ENCODE peak calls at places on chromosomes 7 and 10, in four cellular contexts. S is H9, W is H1, D is IMR-90. E is an unnamed sample.

GRCh38 chr7:133742709-133743538 is 384.2 kb upstream of the LRGUK start:
- DNase-seq in D (peak; percentile 36), W (no peak), S (no peak), E (peak; percentile 27)

GRCh38 chr10:44380829-44381600 is 3.9 kb downstream of the CXCL12 start:
- DNase-seq in S (no peak), W (no peak), D (no peak), E (no peak)

GRCh38 chr7:97179454-97180104 is 62.1 kb downstream of the SDHAF3 start:
- DNase-seq in D (peak; percentile 65), S (peak; percentile 36), W (no peak), E (peak; percentile 72)

GRCh38 chr10:90674927-90675326 is 182.9 kb downstream of the HTR7 start:
- DNase-seq in S (no peak), W (no peak), D (peak; percentile 86), E (peak; percentile 86)

GRCh38 chr10:86366033-86366901 is at the start of gene GRID1:
- DNase-seq in S (peak; percentile 74), W (peak; percentile 80), D (no peak), E (peak; percentile 6)

GRCh38 chr10:45179716-45180115 is 135.7 kb downstream of the OR13A1 start:
- DNase-seq in D (peak; percentile 6), W (no peak), S (peak; percentile 35), E (no peak)

GRCh38 chr7:112619343-112619742 is 138.6 kb downstream of the LSMEM1 start:
- DNase-seq in S (no peak), D (no peak), W (no peak), E (no peak)

GRCh38 chr7:26729150-26729772 is 135.1 kb downstream of the SKAP2 start:
- DNase-seq in D (no peak), W (no peak), S (no peak), E (no peak)

GRCh38 chr7:131537581-131537980 is 18.8 kb downstream of the PODXL start:
- DNase-seq in S (no peak), W (no peak), D (no peak), E (no peak)

GRCh38 chr10:49608925-49609282 is 1.2 kb upstream of the SLC18A3 start:
- DNase-seq in S (peak; percentile 53), D (no peak), W (no peak), E (no peak)

GRCh38 chr10:76209135-76209534 is 777.7 kb downstream of the LRMDA start:
- DNase-seq in W (no peak), S (no peak), D (peak; percentile 56), E (peak; percentile 60)

GRCh38 chr10:68105820-68106219 is 3.5 kb upstream of the MYPN start:
- DNase-seq in D (peak; percentile 78), S (no peak), W (no peak), E (peak; percentile 43)

GRCh38 chr10:51910596-51910995 is 211.2 kb upstream of the CSTF2T start:
- DNase-seq in D (no peak), W (no peak), S (peak; percentile 32), E (no peak)

GRCh38 chr7:69599879-69600764 is 1.8 kb downstream of the AUTS2 start:
- DNase-seq in S (no peak), D (no peak), W (no peak), E (no peak)

GRCh38 chr10:79387466-79387973 is 40.3 kb downstream of the PPIF start:
- DNase-seq in S (no peak), W (peak; percentile 27), D (no peak), E (no peak)

GRCh38 chr10:86960003-86960862 is 1.8 kb downstream of the SNCG start:
- DNase-seq in W (peak; percentile 81), D (peak; percentile 65), S (peak; percentile 79), E (peak; percentile 80)

GRCh38 chr10:44047361-44047760 is 337.5 kb downstream of the CXCL12 start:
- DNase-seq in S (no peak), W (peak; percentile 22), D (no peak), E (no peak)

GRCh38 chr10:50501478-50501877 is 122.3 kb downstream of the SGMS1 start:
- DNase-seq in W (no peak), D (peak; percentile 67), S (no peak), E (peak; percentile 65)

GRCh38 chr7:7732566-7733290 is 14.3 kb upstream of the RPA3 start:
- DNase-seq in D (peak; percentile 16), S (no peak), W (no peak), E (peak; percentile 33)

GRCh38 chr10:106424076-106424475 is 740.4 kb downstream of the SORCS1 start:
- DNase-seq in S (no peak), D (peak; percentile 96), W (no peak), E (peak; percentile 59)

GRCh38 chr7:38451840-38452239 is 178.4 kb upstream of the TARP start:
- DNase-seq in W (no peak), D (peak; percentile 62), S (no peak), E (peak; percentile 0)

DNA sequence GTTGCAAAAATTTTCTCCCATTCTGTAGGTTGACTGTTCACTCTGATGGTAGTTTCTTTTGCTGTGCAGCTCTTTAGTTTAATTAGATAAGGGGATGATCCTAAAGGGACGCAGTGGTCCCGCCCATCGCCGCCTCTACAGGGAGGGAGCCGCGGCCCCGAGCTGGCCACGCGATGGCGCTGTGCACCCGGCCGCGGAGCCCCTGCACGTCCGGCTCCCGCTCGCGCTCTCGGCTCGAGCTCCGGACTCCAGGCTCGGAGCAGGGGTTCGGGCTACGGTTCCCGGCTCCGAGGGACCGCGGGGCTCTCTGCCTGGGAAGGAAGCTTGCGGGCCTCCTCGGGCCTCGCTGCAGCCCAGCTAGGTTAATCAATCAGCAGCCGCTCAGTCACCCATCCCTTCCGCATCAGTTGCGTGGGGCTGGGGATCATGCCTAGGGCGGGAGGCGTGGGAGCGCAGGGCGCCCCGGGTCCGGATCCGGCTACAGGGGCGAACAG is 97.8 kb downstream of the WDR11 start:
- DNase-seq in D (peak; percentile 55), S (peak; percentile 75), W (peak; percentile 88), E (peak; percentile 69)
- H4K91ac ChIP-seq in D (no peak overlapping the region), S (no peak overlapping the region), W (no peak overlapping the region), E (no peak overlapping the region)

DNA sequence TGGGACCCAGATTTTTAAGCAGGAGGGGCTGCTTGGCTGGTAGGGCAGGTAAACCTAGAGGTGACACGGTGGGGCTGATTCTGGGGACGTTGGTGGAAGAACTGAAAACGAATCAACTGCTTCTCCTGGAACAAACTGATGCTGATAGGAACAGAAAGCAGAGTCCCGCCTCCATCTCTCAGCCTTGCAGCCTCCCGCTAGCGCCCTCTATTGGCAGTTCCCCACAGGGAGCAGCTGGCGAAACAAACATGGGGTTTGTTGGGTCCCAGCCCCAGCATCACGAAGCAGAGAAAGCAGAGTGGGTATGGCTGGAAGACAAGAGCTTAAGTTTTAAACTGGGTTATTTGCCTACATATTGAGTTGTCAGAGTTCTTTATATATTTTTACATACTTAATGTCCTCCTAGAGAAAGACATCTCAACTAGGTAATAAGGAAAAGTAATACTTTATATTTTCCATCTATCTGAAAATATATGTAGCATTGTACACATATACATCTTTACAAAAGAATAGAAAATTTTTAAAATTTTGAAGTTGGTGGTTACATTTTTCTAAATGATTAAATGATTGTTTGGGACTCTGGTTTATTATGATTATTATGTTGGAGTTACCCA is 42.3 kb upstream of the FOXI2 start:
- DNase-seq in D (no peak), W (peak; percentile 94), S (peak; percentile 92), E (no peak)
- H3K4me2 ChIP-seq in D (no peak overlapping the region), W (no peak overlapping the region), S (no peak overlapping the region), E (no peak overlapping the region)

GRCh38 chr7:156881676-156882075 is 11.3 kb downstream of the LMBR1 start:
- DNase-seq in D (no peak), S (no peak), W (no peak), E (no peak)
- H4K91ac ChIP-seq in D (no peak overlapping the region), S (no peak overlapping the region), W (no peak overlapping the region), E (no peak overlapping the region)

GRCh38 chr10:69215405-69216176 is 4.5 kb upstream of the HKDC1 start:
- DNase-seq in W (no peak), D (no peak), S (no peak), E (no peak)
- H3K4me2 ChIP-seq in W (no peak overlapping the region), D (no peak overlapping the region), S (no peak overlapping the region), E (no peak overlapping the region)

DNA sequence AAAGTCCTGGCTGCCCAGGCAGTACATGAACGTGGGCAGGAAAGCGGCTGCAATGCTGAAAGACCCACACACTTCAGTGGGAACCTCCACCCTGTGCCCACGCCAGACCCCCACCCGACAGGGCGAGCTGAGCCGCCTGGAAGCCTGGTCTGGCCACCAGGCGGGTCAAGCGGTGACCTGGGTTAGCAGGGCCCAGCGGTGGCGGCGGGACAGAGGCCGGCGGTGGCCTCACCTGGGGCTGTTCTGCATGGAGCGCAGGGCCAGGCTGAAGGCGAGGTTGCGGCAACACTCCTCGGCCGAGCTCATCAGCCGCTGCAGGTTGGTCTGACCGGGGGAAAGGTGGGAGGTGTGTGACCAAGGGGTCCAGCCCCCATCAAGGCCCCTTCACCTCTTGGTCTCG is 11.6 kb upstream of the MICALL2 start:
- DNase-seq in W (no peak), D (no peak), S (no peak), E (no peak)
- H4K91ac ChIP-seq in W (no peak overlapping the region), D (no peak overlapping the region), S (no peak overlapping the region), E (no peak overlapping the region)

GRCh38 chr7:77745746-77746145 is 49.5 kb downstream of the RSBN1L start:
- DNase-seq in D (no peak), S (no peak), W (no peak), E (no peak)

GRCh38 chr7:77740257-77740656 is 44.0 kb downstream of the RSBN1L start:
- DNase-seq in S (no peak), D (no peak), W (no peak), E (no peak)

GRCh38 chr7:77746164-77746823 is 50.0 kb downstream of the RSBN1L start:
- DNase-seq in D (no peak), W (no peak), S (no peak), E (no peak)

GRCh38 chr7:77746824-77747165 is 50.5 kb downstream of the RSBN1L start:
- DNase-seq in D (no peak), S (no peak), W (no peak), E (no peak)

DNA sequence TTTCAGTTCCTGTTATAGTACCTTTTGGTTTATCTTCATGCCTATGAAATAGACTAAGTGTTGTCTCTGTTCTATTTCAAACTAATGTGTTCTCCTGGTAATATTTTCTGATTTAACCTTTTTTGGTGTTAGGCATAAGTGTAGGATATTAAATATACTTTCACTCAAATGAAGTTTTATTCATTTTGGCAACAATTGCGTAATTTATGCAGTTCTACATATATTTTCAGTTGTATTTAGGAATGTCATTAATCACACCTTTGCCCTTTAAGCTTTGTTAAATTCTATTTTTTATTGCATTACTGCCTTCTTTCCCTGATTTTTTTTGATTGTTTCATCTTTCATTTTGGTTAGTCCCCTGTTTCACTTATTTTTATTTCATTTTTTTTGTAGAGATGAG is 47.3 kb downstream of the RSBN1L start:
- DNase-seq in S (no peak), D (no peak), W (no peak), E (no peak)
- H3K4me2 ChIP-seq in S (no peak overlapping the region), D (no peak overlapping the region), W (no peak overlapping the region), E (no peak overlapping the region)

E was measured in mesenchymal stem cell.